ENCODE peak calls at places on chromosomes 4 and X, in four cellular contexts. One of them, this sample, is unnamed.
A peak's percentile ranks its signal among the peaks of the same experiment; 100 is the strongest.

GRCh38 chrX:107574711-107575110 is 53.6 kb upstream of the PRPS1 start:
- DNase-seq in Calu3: no peak
- DNase-seq in AG08395: peak; percentile 29
- DNase-seq in NCI-H2029 treated with DMSO at 0.1 percent for 48 hours: no peak
- DNase-seq in this sample: no peak

GRCh38 chr4:69617083-69617694 is 22.3 kb downstream of the UGT2A2 start:
- DNase-seq in Calu3: peak; percentile 24
- DNase-seq in AG08395: no peak
- DNase-seq in NCI-H2029 treated with DMSO at 0.1 percent for 48 hours: peak; percentile 22
- DNase-seq in this sample: no peak

GRCh38 chrX:33198561-33199279 is 12.6 kb downstream of the DMD start:
- DNase-seq in Calu3: no peak
- DNase-seq in AG08395: no peak
- DNase-seq in NCI-H2029 treated with DMSO at 0.1 percent for 48 hours: no peak
- DNase-seq in this sample: no peak

GRCh38 chr4:147933779-147934178 is 201.9 kb downstream of the ARHGAP10 start:
- DNase-seq in Calu3: no peak
- DNase-seq in AG08395: no peak
- DNase-seq in NCI-H2029 treated with DMSO at 0.1 percent for 48 hours: no peak
- DNase-seq in this sample: no peak

GRCh38 chr4:56048621-56049427 is 100.1 kb downstream of the CEP135 start:
- DNase-seq in Calu3: peak; percentile 68
- DNase-seq in AG08395: peak; percentile 54
- DNase-seq in NCI-H2029 treated with DMSO at 0.1 percent for 48 hours: no peak
- DNase-seq in this sample: peak; percentile 2

GRCh38 chr4:55125087-55125721 is at the start of gene KDR:
- DNase-seq in Calu3: peak; percentile 17
- DNase-seq in AG08395: peak; percentile 31
- DNase-seq in NCI-H2029 treated with DMSO at 0.1 percent for 48 hours: no peak
- DNase-seq in this sample: no peak

GRCh38 chr4:139798456-139798855 is 132.8 kb downstream of the MGST2 start:
- DNase-seq in Calu3: no peak
- DNase-seq in AG08395: no peak
- DNase-seq in NCI-H2029 treated with DMSO at 0.1 percent for 48 hours: no peak
- DNase-seq in this sample: no peak

GRCh38 chr4:51894246-51894645 is 51.3 kb downstream of the DCUN1D4 start:
- DNase-seq in Calu3: no peak
- DNase-seq in AG08395: peak; percentile 10
- DNase-seq in NCI-H2029 treated with DMSO at 0.1 percent for 48 hours: no peak
- DNase-seq in this sample: no peak

GRCh38 chr4:144645621-144646522 is at the start of gene HHIP:
- DNase-seq in Calu3: peak; percentile 15
- DNase-seq in AG08395: peak; percentile 13
- DNase-seq in NCI-H2029 treated with DMSO at 0.1 percent for 48 hours: no peak
- DNase-seq in this sample: no peak

GRCh38 chr4:104848597-104849225 is 298.0 kb upstream of the TET2 start:
- DNase-seq in Calu3: no peak
- DNase-seq in AG08395: no peak
- DNase-seq in NCI-H2029 treated with DMSO at 0.1 percent for 48 hours: no peak
- DNase-seq in this sample: no peak

GRCh38 chr4:18980516-18981233 is 959.1 kb upstream of the LCORL start:
- DNase-seq in Calu3: no peak
- DNase-seq in AG08395: no peak
- DNase-seq in NCI-H2029 treated with DMSO at 0.1 percent for 48 hours: no peak
- DNase-seq in this sample: no peak